ENCODE peak calls at places on chromosomes 6 and 20, in seven cellular contexts. One of them, this sample, is unnamed.
A peak's percentile ranks its signal among the peaks of the same experiment; 100 is the strongest.

GRCh38 chr6:42514746-42515145 is 49.1 kb upstream of the UBR2 start:
- DNase-seq in midbrain: no peak
- DNase-seq in adrenal gland: no peak
- DNase-seq in stimulated activated CD8-positive, alpha-beta memory T cell treated with anti-CD3 and anti-CD28 coated beads, Interleukin-7, amount 100 ng/mL, for 24 hours: no peak
- DNase-seq in RWPE1: no peak
- DNase-seq in activated naive CD4-positive, alpha-beta T cell treated with anti-CD3 and anti-CD28 coated beads, Interleukin-2, amount 10 ng/mL, durations not matched to agents 7 days and 5 days: no peak
- DNase-seq in stimulated activated CD4-positive, alpha-beta T cell treated with anti-CD3 and anti-CD28 coated beads, Interleukin-4, amount 100 ng/mL, for 4 hours: no peak
- DNase-seq in this sample: no peak

GRCh38 chr20:31567380-31567720 is 37.7 kb upstream of the ID1 start:
- DNase-seq in midbrain: no peak
- DNase-seq in RWPE1: no peak
- DNase-seq in stimulated activated CD8-positive, alpha-beta memory T cell treated with anti-CD3 and anti-CD28 coated beads, Interleukin-7, amount 100 ng/mL, for 24 hours: no peak
- DNase-seq in adrenal gland: no peak
- DNase-seq in activated naive CD4-positive, alpha-beta T cell treated with anti-CD3 and anti-CD28 coated beads, Interleukin-2, amount 10 ng/mL, durations not matched to agents 7 days and 5 days: no peak
- DNase-seq in stimulated activated CD4-positive, alpha-beta T cell treated with anti-CD3 and anti-CD28 coated beads, Interleukin-4, amount 100 ng/mL, for 4 hours: no peak
- DNase-seq in this sample: no peak

GRCh38 chr6:42368156-42368555 is 83.6 kb downstream of the TRERF1 start:
- DNase-seq in stimulated activated CD4-positive, alpha-beta T cell treated with anti-CD3 and anti-CD28 coated beads, Interleukin-4, amount 100 ng/mL, for 4 hours: peak; percentile 80
- DNase-seq in adrenal gland: no peak
- DNase-seq in stimulated activated CD8-positive, alpha-beta memory T cell treated with anti-CD3 and anti-CD28 coated beads, Interleukin-7, amount 100 ng/mL, for 24 hours: no peak
- DNase-seq in RWPE1: no peak
- DNase-seq in midbrain: no peak
- DNase-seq in activated naive CD4-positive, alpha-beta T cell treated with anti-CD3 and anti-CD28 coated beads, Interleukin-2, amount 10 ng/mL, durations not matched to agents 7 days and 5 days: peak; percentile 52
- DNase-seq in this sample: no peak

GRCh38 chr20:32495949-32496348 is 89.2 kb downstream of the NOL4L start:
- DNase-seq in stimulated activated CD4-positive, alpha-beta T cell treated with anti-CD3 and anti-CD28 coated beads, Interleukin-4, amount 100 ng/mL, for 4 hours: no peak
- DNase-seq in activated naive CD4-positive, alpha-beta T cell treated with anti-CD3 and anti-CD28 coated beads, Interleukin-2, amount 10 ng/mL, durations not matched to agents 7 days and 5 days: no peak
- DNase-seq in stimulated activated CD8-positive, alpha-beta memory T cell treated with anti-CD3 and anti-CD28 coated beads, Interleukin-7, amount 100 ng/mL, for 24 hours: no peak
- DNase-seq in midbrain: no peak
- DNase-seq in RWPE1: no peak
- DNase-seq in adrenal gland: no peak
- DNase-seq in this sample: no peak

GRCh38 chr20:53253668-53254067 is 281.5 kb downstream of the TSHZ2 start:
- DNase-seq in stimulated activated CD4-positive, alpha-beta T cell treated with anti-CD3 and anti-CD28 coated beads, Interleukin-4, amount 100 ng/mL, for 4 hours: no peak
- DNase-seq in adrenal gland: no peak
- DNase-seq in stimulated activated CD8-positive, alpha-beta memory T cell treated with anti-CD3 and anti-CD28 coated beads, Interleukin-7, amount 100 ng/mL, for 24 hours: no peak
- DNase-seq in activated naive CD4-positive, alpha-beta T cell treated with anti-CD3 and anti-CD28 coated beads, Interleukin-2, amount 10 ng/mL, durations not matched to agents 7 days and 5 days: no peak
- DNase-seq in midbrain: no peak
- DNase-seq in RWPE1: no peak
- DNase-seq in this sample: no peak

GRCh38 chr20:51392625-51393186 is 149.8 kb downstream of the NFATC2 start:
- DNase-seq in stimulated activated CD4-positive, alpha-beta T cell treated with anti-CD3 and anti-CD28 coated beads, Interleukin-4, amount 100 ng/mL, for 4 hours: no peak
- DNase-seq in stimulated activated CD8-positive, alpha-beta memory T cell treated with anti-CD3 and anti-CD28 coated beads, Interleukin-7, amount 100 ng/mL, for 24 hours: no peak
- DNase-seq in RWPE1: no peak
- DNase-seq in midbrain: no peak
- DNase-seq in adrenal gland: no peak
- DNase-seq in activated naive CD4-positive, alpha-beta T cell treated with anti-CD3 and anti-CD28 coated beads, Interleukin-2, amount 10 ng/mL, durations not matched to agents 7 days and 5 days: no peak
- DNase-seq in this sample: no peak

GRCh38 chr6:4593891-4594445 is 182.2 kb upstream of the CDYL start:
- DNase-seq in activated naive CD4-positive, alpha-beta T cell treated with anti-CD3 and anti-CD28 coated beads, Interleukin-2, amount 10 ng/mL, durations not matched to agents 7 days and 5 days: no peak
- DNase-seq in adrenal gland: no peak
- DNase-seq in midbrain: no peak
- DNase-seq in stimulated activated CD4-positive, alpha-beta T cell treated with anti-CD3 and anti-CD28 coated beads, Interleukin-4, amount 100 ng/mL, for 4 hours: no peak
- DNase-seq in stimulated activated CD8-positive, alpha-beta memory T cell treated with anti-CD3 and anti-CD28 coated beads, Interleukin-7, amount 100 ng/mL, for 24 hours: no peak
- DNase-seq in RWPE1: no peak
- DNase-seq in this sample: no peak

GRCh38 chr6:167130712-167131684 is 8.1 kb downstream of the CCR6 start:
- DNase-seq in midbrain: no peak
- DNase-seq in RWPE1: no peak
- DNase-seq in adrenal gland: no peak
- DNase-seq in activated naive CD4-positive, alpha-beta T cell treated with anti-CD3 and anti-CD28 coated beads, Interleukin-2, amount 10 ng/mL, durations not matched to agents 7 days and 5 days: no peak
- DNase-seq in stimulated activated CD8-positive, alpha-beta memory T cell treated with anti-CD3 and anti-CD28 coated beads, Interleukin-7, amount 100 ng/mL, for 24 hours: no peak
- DNase-seq in stimulated activated CD4-positive, alpha-beta T cell treated with anti-CD3 and anti-CD28 coated beads, Interleukin-4, amount 100 ng/mL, for 4 hours: no peak
- DNase-seq in this sample: no peak

GRCh38 chr6:108778421-108779186 is 69.6 kb upstream of the ARMC2 start:
- DNase-seq in midbrain: no peak
- DNase-seq in activated naive CD4-positive, alpha-beta T cell treated with anti-CD3 and anti-CD28 coated beads, Interleukin-2, amount 10 ng/mL, durations not matched to agents 7 days and 5 days: no peak
- DNase-seq in stimulated activated CD8-positive, alpha-beta memory T cell treated with anti-CD3 and anti-CD28 coated beads, Interleukin-7, amount 100 ng/mL, for 24 hours: no peak
- DNase-seq in RWPE1: no peak
- DNase-seq in adrenal gland: no peak
- DNase-seq in stimulated activated CD4-positive, alpha-beta T cell treated with anti-CD3 and anti-CD28 coated beads, Interleukin-4, amount 100 ng/mL, for 4 hours: no peak
- DNase-seq in this sample: no peak

GRCh38 chr6:151629791-151630190 is 136.0 kb downstream of the CCDC170 start:
- DNase-seq in RWPE1: no peak
- DNase-seq in adrenal gland: no peak
- DNase-seq in stimulated activated CD4-positive, alpha-beta T cell treated with anti-CD3 and anti-CD28 coated beads, Interleukin-4, amount 100 ng/mL, for 4 hours: no peak
- DNase-seq in midbrain: no peak
- DNase-seq in stimulated activated CD8-positive, alpha-beta memory T cell treated with anti-CD3 and anti-CD28 coated beads, Interleukin-7, amount 100 ng/mL, for 24 hours: no peak
- DNase-seq in activated naive CD4-positive, alpha-beta T cell treated with anti-CD3 and anti-CD28 coated beads, Interleukin-2, amount 10 ng/mL, durations not matched to agents 7 days and 5 days: no peak
- DNase-seq in this sample: no peak

GRCh38 chr6:113073611-113074191 is 726.6 kb downstream of the RFPL4B start:
- DNase-seq in activated naive CD4-positive, alpha-beta T cell treated with anti-CD3 and anti-CD28 coated beads, Interleukin-2, amount 10 ng/mL, durations not matched to agents 7 days and 5 days: no peak
- DNase-seq in adrenal gland: no peak
- DNase-seq in RWPE1: peak; percentile 8
- DNase-seq in stimulated activated CD8-positive, alpha-beta memory T cell treated with anti-CD3 and anti-CD28 coated beads, Interleukin-7, amount 100 ng/mL, for 24 hours: no peak
- DNase-seq in stimulated activated CD4-positive, alpha-beta T cell treated with anti-CD3 and anti-CD28 coated beads, Interleukin-4, amount 100 ng/mL, for 4 hours: no peak
- DNase-seq in midbrain: no peak
- DNase-seq in this sample: no peak

GRCh38 chr6:158903801-158904200 is 84.6 kb upstream of the EZR start:
- DNase-seq in stimulated activated CD8-positive, alpha-beta memory T cell treated with anti-CD3 and anti-CD28 coated beads, Interleukin-7, amount 100 ng/mL, for 24 hours: no peak
- DNase-seq in activated naive CD4-positive, alpha-beta T cell treated with anti-CD3 and anti-CD28 coated beads, Interleukin-2, amount 10 ng/mL, durations not matched to agents 7 days and 5 days: no peak
- DNase-seq in midbrain: no peak
- DNase-seq in stimulated activated CD4-positive, alpha-beta T cell treated with anti-CD3 and anti-CD28 coated beads, Interleukin-4, amount 100 ng/mL, for 4 hours: no peak
- DNase-seq in adrenal gland: no peak
- DNase-seq in RWPE1: no peak
- DNase-seq in this sample: no peak